ENCODE peak calls at places on chromosome 11, in nine cellular contexts. W is non-pigmented ciliary epithelial cell; E is ovary; O is KBM-7; S is stimulated activated CD4-positive, alpha-beta T cell treated with anti-CD3 and anti-CD28 coated beads, Interleukin-12 subunit alpha, Interleukin-12 subunit beta, amount 100 ng/mL, for 48 hours; B is foreskin fibroblast; Q is cardiac septum; M is AG09309; J is activated CD4-positive, alpha-beta T cell treated with anti-CD3 and anti-CD28 coated beads for 48 hours. I is an unnamed sample.

GRCh38 chr11:61369372-61370348 is 7.5 kb downstream of the TMEM138 start:
- DNase-seq in W (peak), E (peak), O (no peak), S (no peak), B (peak), Q (no peak), M (peak), J (no peak), I (no peak)

GRCh38 chr11:1120532-1121342 is 37.0 kb upstream of the MUC5AC start:
- DNase-seq in W (no peak), E (peak), O (no peak), S (no peak), B (no peak), Q (peak), M (no peak), J (peak), I (no peak)

GRCh38 chr11:23201936-23202522 is 341.8 kb upstream of the CCDC179 start:
- DNase-seq in W (no peak), E (no peak), O (no peak), S (no peak), B (no peak), Q (no peak), M (no peak), J (no peak), I (no peak)

GRCh38 chr11:65478411-65479183 is 20.2 kb upstream of the MALAT1 start:
- DNase-seq in W (no peak), E (peak), O (no peak), S (no peak), B (peak), Q (no peak), M (no peak), J (no peak), I (no peak)

GRCh38 chr11:78742430-78742829 is 167.8 kb upstream of the NARS2 start:
- DNase-seq in W (no peak), E (no peak), O (no peak), S (no peak), B (no peak), Q (no peak), M (no peak), J (no peak), I (no peak)

GRCh38 chr11:64605248-64605560 is 14.2 kb downstream of the SLC22A12 start:
- DNase-seq in W (no peak), E (no peak), O (no peak), S (no peak), B (no peak), Q (no peak), M (no peak), J (no peak), I (no peak)

GRCh38 chr11:114350022-114350421 is 50.3 kb downstream of the C11orf71 start:
- DNase-seq in W (no peak), E (no peak), O (no peak), S (no peak), B (no peak), Q (no peak), M (no peak), J (no peak), I (no peak)

GRCh38 chr11:19872526-19873135 is 160.0 kb downstream of the NAV2 start:
- DNase-seq in W (no peak), E (no peak), O (no peak), S (no peak), B (no peak), Q (no peak), M (no peak), J (no peak), I (no peak)

GRCh38 chr11:130156108-130157022 is 3.2 kb upstream of the ST14 start:
- DNase-seq in W (no peak), E (no peak), O (no peak), S (no peak), B (peak), Q (no peak), M (no peak), J (no peak), I (no peak)

GRCh38 chr11:70525006-70525405 is 126.7 kb downstream of the CTTN start:
- DNase-seq in W (no peak), E (no peak), O (no peak), S (no peak), B (no peak), Q (no peak), M (no peak), J (no peak), I (no peak)

GRCh38 chr11:120746395-120746794 is 234.8 kb downstream of the GRIK4 start:
- DNase-seq in W (no peak), E (no peak), O (no peak), S (no peak), B (no peak), Q (no peak), M (no peak), J (no peak), I (no peak)

GRCh38 chr11:1553808-1554594 is 18.1 kb downstream of the DUSP8 start:
- DNase-seq in W (no peak), E (no peak), O (no peak), S (no peak), B (no peak), Q (no peak), M (no peak), J (no peak), I (no peak)

GRCh38 chr11:92820860-92821259 is 148.6 kb upstream of the MTNR1B start:
- DNase-seq in W (no peak), E (no peak), O (no peak), S (no peak), B (no peak), Q (no peak), M (no peak), J (no peak), I (no peak)

GRCh38 chr11:62245271-62245753 is 3.3 kb downstream of the SCGB1D2 start:
- DNase-seq in W (no peak), E (no peak), O (peak), S (no peak), B (no peak), Q (no peak), M (no peak), J (peak), I (peak)